ENCODE peak calls at places on chromosomes 2 and 18, in seven cellular contexts. O is neural crest cell, L is spleen, K is fibroblast of lung, X is B cell, Y is stomach, H is heart right ventricle. A is an unnamed sample.

GRCh38 chr18:78798402-78799175 is 181.0 kb upstream of the SALL3 start:
- DNase-seq in O (no peak), L (peak; percentile 61), K (no peak), X (no peak), Y (no peak), H (no peak), A (no peak)

GRCh38 chr2:161351678-161352077 is 43.5 kb downstream of the PSMD14 start:
- DNase-seq in O (no peak), L (no peak), K (no peak), X (no peak), Y (no peak), H (no peak), A (no peak)

GRCh38 chr2:207258191-207258991 is 92.6 kb upstream of the KLF7 start:
- DNase-seq in O (no peak), L (no peak), K (peak; percentile 100), X (no peak), Y (peak; percentile 61), H (peak; percentile 71), A (no peak)

GRCh38 chr2:235976516-235976915 is 191.7 kb downstream of the GBX2 start:
- DNase-seq in O (no peak), L (peak; percentile 36), K (no peak), X (no peak), Y (no peak), H (no peak), A (no peak)

GRCh38 chr2:9473985-9474360 is 378 bp upstream of the IAH1 start:
- DNase-seq in O (no peak), L (peak; percentile 94), K (no peak), X (peak; percentile 57), Y (peak; percentile 51), H (peak; percentile 32), A (no peak)

GRCh38 chr2:10278029-10278762 is 24.5 kb upstream of the HPCAL1 start:
- DNase-seq in O (no peak), L (peak; percentile 87), K (peak; percentile 46), X (no peak), Y (no peak), H (peak; percentile 72), A (no peak)

GRCh38 chr2:199757466-199757865 is 93.5 kb downstream of the FTCDNL1 start:
- DNase-seq in O (no peak), L (no peak), K (peak; percentile 69), X (no peak), Y (no peak), H (peak; percentile 61), A (no peak)

GRCh38 chr2:118246726-118247125 is 158.5 kb downstream of the INSIG2 start:
- DNase-seq in O (no peak), L (no peak), K (no peak), X (no peak), Y (no peak), H (peak; percentile 57), A (no peak)

GRCh38 chr2:228507870-228508269 is 326.4 kb upstream of the SPHKAP start:
- DNase-seq in O (no peak), L (no peak), K (peak; percentile 3), X (no peak), Y (no peak), H (no peak), A (no peak)

GRCh38 chr18:40293311-40293710 is 1661.7 kb upstream of the PIK3C3 start:
- DNase-seq in O (no peak), L (no peak), K (peak; percentile 65), X (no peak), Y (no peak), H (no peak), A (no peak)
- TF ChIP-seq CTCF in O (peak; percentile 49), L (no peak), K (peak; percentile 58), X (no peak), Y (no peak), H (peak; percentile 24), A (no peak)

DNA sequence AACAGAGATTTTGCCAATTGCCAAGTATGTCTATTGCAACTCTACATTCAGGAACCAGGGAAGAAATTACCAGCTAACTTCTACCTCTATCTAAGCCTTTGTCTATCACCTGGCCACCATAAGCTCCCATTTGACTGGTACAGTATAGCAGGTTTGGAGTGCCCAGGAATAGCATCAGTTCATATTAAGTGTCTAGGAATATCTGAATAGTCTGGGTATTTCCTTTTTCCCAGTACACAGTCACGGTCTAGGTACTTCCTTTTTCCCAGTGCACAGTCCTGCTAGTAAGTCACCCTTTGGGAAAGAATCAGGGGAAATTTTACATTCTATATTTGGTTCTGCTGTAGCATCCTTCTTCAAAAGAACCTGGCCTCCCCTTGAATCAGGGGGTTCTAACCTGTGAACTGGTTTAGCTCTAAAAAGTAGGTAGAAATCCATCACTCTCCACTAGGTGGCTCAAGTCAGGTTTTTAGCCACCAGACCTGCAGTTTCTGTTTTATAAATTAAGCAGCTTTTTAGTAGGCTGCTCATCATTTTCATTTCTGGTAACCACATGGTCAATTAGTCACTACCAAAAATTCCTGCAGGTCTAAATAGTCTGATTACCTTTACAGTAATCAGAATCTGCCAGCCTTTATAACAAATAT is 49.3 kb upstream of the DNAJC10 start:
- DNase-seq in O (no peak), L (no peak), K (peak; percentile 40), X (peak; percentile 56), Y (no peak), H (no peak), A (no peak)
- TF ChIP-seq CTCF in O (peak; percentile 68), L (no peak), K (peak; percentile 64), X (peak; percentile 73), Y (no peak), H (peak; percentile 49), A (peak; percentile 63)

DNA sequence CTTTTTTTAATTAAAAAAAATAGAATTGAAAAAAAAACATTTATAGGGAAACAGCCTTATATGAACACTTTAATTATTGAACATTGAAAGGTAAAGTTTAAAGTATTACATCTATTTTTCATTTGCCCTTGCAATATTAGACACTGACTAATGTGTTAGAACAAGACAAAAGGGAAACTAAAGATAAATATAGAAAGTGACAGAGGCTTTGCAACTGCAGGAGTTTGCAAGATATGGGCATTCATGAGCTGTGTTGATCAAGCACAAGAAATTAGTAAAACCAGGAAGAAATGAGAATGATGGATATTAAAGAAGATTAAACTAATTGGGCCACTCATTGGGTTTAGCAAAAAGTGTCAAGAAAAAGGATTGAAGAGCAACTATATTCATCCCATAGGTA is 1097.7 kb upstream of the CELF4 start:
- DNase-seq in O (no peak), L (no peak), K (no peak), X (no peak), Y (no peak), H (no peak), A (no peak)
- TF ChIP-seq CTCF in O (no peak), L (no peak), K (no peak), X (no peak), Y (no peak), H (no peak), A (no peak)

DNA sequence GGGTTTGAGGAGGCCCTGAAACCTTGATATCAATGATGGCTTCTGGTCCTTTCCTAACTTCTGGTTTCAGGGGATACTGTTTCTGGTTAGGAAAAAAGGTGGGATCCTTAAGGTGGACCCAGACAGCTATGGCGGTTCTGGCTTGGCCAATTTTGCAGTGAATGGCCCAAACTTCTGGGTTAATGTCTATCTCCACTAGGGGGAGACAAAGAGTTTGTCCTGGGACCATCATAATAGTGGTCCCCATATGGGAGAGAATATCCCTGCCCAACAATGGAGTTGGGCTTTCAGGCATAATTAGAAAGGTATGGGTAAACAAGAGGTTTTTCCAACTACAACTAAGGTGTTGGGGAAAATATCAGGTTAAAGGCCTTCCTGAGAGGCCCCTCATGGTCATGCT is 273.5 kb downstream of the CALCRL start:
- DNase-seq in O (no peak), L (no peak), K (no peak), X (no peak), Y (no peak), H (no peak), A (no peak)
- TF ChIP-seq CTCF in O (peak; percentile 45), L (no peak), K (peak; percentile 40), X (no peak), Y (no peak), H (no peak), A (peak; percentile 46)

DNA sequence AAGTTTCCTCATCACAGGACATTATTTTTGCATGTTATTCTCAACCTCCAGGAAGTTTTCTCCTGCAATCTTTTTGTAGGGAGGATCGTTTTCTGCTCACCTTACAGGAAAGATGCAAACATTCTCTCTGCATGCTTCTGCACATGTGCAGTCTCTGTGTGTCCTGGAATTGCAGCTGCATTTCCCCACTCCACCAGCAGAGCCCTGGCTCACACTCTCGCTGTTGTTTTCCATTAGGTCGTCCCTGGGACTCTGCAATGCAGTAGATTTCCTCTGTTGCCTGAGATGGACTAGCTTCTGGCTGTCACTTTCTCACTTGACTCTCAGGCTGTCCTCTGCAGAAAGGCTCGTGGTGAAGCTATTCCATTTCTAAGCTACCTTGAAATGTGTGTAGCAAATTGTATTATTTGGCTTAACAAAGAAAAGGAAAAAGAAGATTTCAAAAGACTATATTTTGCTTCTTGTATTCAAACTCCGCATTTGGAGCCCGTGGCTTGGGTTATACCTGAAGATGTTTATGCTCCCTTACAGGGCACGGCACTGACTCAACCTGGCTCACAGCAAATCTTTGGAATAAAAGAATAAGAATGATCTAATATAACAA is 346.7 kb downstream of the RAD51AP2 start:
- DNase-seq in O (peak; percentile 53), L (no peak), K (peak; percentile 39), X (no peak), Y (peak; percentile 27), H (peak; percentile 5), A (no peak)
- TF ChIP-seq CTCF in O (peak; percentile 72), L (peak; percentile 26), K (peak; percentile 89), X (peak; percentile 65), Y (no peak), H (peak; percentile 45), A (peak; percentile 61)

GRCh38 chr2:29014811-29015414 is 33.8 kb downstream of the TOGARAM2 start:
- DNase-seq in O (no peak), L (peak; percentile 90), K (peak; percentile 31), X (peak; percentile 44), Y (peak; percentile 42), H (peak; percentile 63), A (peak; percentile 35)
- TF ChIP-seq CTCF in O (no peak), L (no peak), K (peak; percentile 35), X (no peak), Y (no peak), H (peak; percentile 23), A (peak; percentile 28)

GRCh38 chr2:165953306-165953654 is 296 bp downstream of the TTC21B start:
- DNase-seq in O (no peak), L (no peak), K (no peak), X (no peak), Y (no peak), H (no peak), A (no peak)
- TF ChIP-seq CTCF in O (no peak), L (no peak), K (no peak), X (no peak), Y (no peak), H (no peak), A (no peak)

DNA sequence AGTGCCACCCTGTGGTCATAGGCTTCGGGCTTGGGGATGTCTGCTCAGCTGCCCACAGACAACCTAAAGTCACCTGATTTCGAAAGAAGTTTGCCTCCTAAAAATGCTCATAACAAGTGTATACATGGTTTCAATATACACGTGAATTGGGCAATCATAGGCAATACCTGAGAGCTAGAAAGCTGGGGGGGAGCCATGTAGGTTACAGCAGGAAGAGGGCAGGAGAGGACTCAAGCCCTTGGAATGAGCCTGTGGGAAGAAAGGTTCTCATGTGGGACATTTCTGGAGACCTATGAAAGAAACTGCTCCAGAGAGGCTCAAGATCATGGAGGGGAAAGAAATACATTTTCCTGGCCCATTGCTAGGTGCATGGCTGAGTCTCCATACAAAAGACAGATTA is 109.7 kb downstream of the ACOXL start:
- DNase-seq in O (no peak), L (no peak), K (no peak), X (no peak), Y (no peak), H (no peak), A (no peak)
- TF ChIP-seq CTCF in O (no peak), L (no peak), K (no peak), X (no peak), Y (no peak), H (no peak), A (no peak)